ENCODE peak calls at places on chromosomes 12 and 14, in seven cellular contexts. P is stomach, S is esophagus muscularis mucosa, O is breast epithelium, C is transverse colon, K is sigmoid colon, B is spleen. Q is an unnamed sample.
A peak's percentile ranks its signal among the peaks of the same experiment; 100 is the strongest.

GRCh38 chr12:77133566-77133965 is 68.2 kb upstream of the E2F7 start:
- DNase-seq in P (peak; percentile 34), S (no peak), O (no peak), C (peak; percentile 11), K (no peak), B (no peak), Q (no peak)

GRCh38 chr12:56119361-56119796 is 1.3 kb downstream of the ZC3H10 start:
- DNase-seq in P (peak; percentile 63), S (no peak), O (no peak), C (peak; percentile 78), K (peak; percentile 94), B (no peak), Q (peak; percentile 54)

GRCh38 chr12:121295746-121296617 is 527 bp downstream of the CAMKK2 start:
- DNase-seq in P (no peak), S (no peak), O (no peak), C (peak; percentile 70), K (peak; percentile 73), B (peak; percentile 85), Q (no peak)

GRCh38 chr12:6946033-6946919 is 2.5 kb downstream of the C12orf57 start:
- DNase-seq in P (peak; percentile 97), S (no peak), O (peak; percentile 95), C (peak; percentile 95), K (no peak), B (peak; percentile 96), Q (no peak)

GRCh38 chr12:128609861-128610260 is 213.9 kb downstream of the SLC15A4 start:
- DNase-seq in P (no peak), S (no peak), O (no peak), C (no peak), K (peak; percentile 12), B (no peak), Q (no peak)

GRCh38 chr12:53674977-53675700 is 744 bp downstream of the ATP5MC2 start:
- DNase-seq in P (no peak), S (no peak), O (no peak), C (no peak), K (no peak), B (no peak), Q (no peak)

GRCh38 chr12:116076399-116076798 is 201.1 kb downstream of the MED13L start:
- DNase-seq in P (no peak), S (no peak), O (no peak), C (no peak), K (no peak), B (no peak), Q (no peak)

GRCh38 chr12:93025145-93026103 is 96.3 kb upstream of the EEA1 start:
- DNase-seq in P (no peak), S (no peak), O (no peak), C (no peak), K (no peak), B (no peak), Q (no peak)

GRCh38 chr14:88233915-88234314 is 89.2 kb downstream of the KCNK10 start:
- DNase-seq in P (no peak), S (no peak), O (no peak), C (no peak), K (no peak), B (no peak), Q (no peak)

GRCh38 chr12:103841690-103842584 is 903 bp upstream of the NT5DC3 start:
- DNase-seq in P (peak; percentile 29), S (no peak), O (peak; percentile 94), C (no peak), K (peak; percentile 83), B (peak; percentile 88), Q (peak; percentile 18)

GRCh38 chr14:50658203-50658602 is 9.9 kb downstream of the SAV1 start:
- DNase-seq in P (peak; percentile 43), S (no peak), O (no peak), C (no peak), K (no peak), B (no peak), Q (no peak)

GRCh38 chr12:34354239-34355200 is 332.2 kb downstream of the ALG10 start:
- DNase-seq in P (no peak), S (no peak), O (no peak), C (no peak), K (no peak), B (no peak), Q (no peak)

GRCh38 chr14:100391777-100392176 is 68.6 kb downstream of the SLC25A47 start:
- DNase-seq in P (no peak), S (no peak), O (no peak), C (no peak), K (no peak), B (no peak), Q (no peak)

GRCh38 chr12:129363041-129363440 is 509.8 kb downstream of the GLT1D1 start:
- DNase-seq in P (no peak), S (no peak), O (no peak), C (no peak), K (no peak), B (no peak), Q (no peak)

GRCh38 chr12:12365442-12365802 is 8.5 kb downstream of the BORCS5 start:
- DNase-seq in P (no peak), S (no peak), O (no peak), C (no peak), K (no peak), B (no peak), Q (no peak)

GRCh38 chr12:14314801-14315200 is 50.7 kb upstream of the ATF7IP start:
- DNase-seq in P (no peak), S (no peak), O (no peak), C (no peak), K (no peak), B (no peak), Q (no peak)

GRCh38 chr12:131063427-131063826 is 109.7 kb downstream of the ADGRD1 start:
- DNase-seq in P (no peak), S (no peak), O (no peak), C (no peak), K (no peak), B (no peak), Q (no peak)

GRCh38 chr14:38137005-38137404 is 70.7 kb upstream of the SSTR1 start:
- DNase-seq in P (no peak), S (no peak), O (no peak), C (no peak), K (no peak), B (no peak), Q (no peak)

GRCh38 chr12:26134540-26134939 is 9.7 kb upstream of the BHLHE41 start:
- DNase-seq in P (no peak), S (no peak), O (no peak), C (no peak), K (no peak), B (no peak), Q (no peak)

GRCh38 chr14:76394569-76394968 is 18.6 kb downstream of the ESRRB start:
- DNase-seq in P (no peak), S (no peak), O (no peak), C (no peak), K (no peak), B (no peak), Q (no peak)

GRCh38 chr12:66272650-66273049 is 29.6 kb upstream of the HELB start:
- DNase-seq in P (no peak), S (no peak), O (no peak), C (no peak), K (no peak), B (no peak), Q (no peak)

GRCh38 chr12:120234643-120235368 is 30.7 kb downstream of the PXN start:
- DNase-seq in P (peak; percentile 73), S (peak; percentile 98), O (peak; percentile 91), C (peak; percentile 77), K (peak; percentile 97), B (peak; percentile 85), Q (no peak)

GRCh38 chr12:85036241-85036707 is at the start of the genes LRRIQ1 and TSPAN19:
- DNase-seq in P (peak; percentile 62), S (no peak), O (peak; percentile 71), C (peak; percentile 48), K (peak; percentile 76), B (peak; percentile 67), Q (peak; percentile 0)

GRCh38 chr12:64665506-64665905 is 55.2 kb downstream of the RASSF3 start:
- DNase-seq in P (no peak), S (no peak), O (no peak), C (peak; percentile 56), K (no peak), B (no peak), Q (no peak)

GRCh38 chr14:65958664-65959562 is 527.3 kb upstream of the CCDC196 start:
- DNase-seq in P (no peak), S (no peak), O (no peak), C (no peak), K (no peak), B (no peak), Q (no peak)

GRCh38 chr14:84806627-84807026 is 723.3 kb upstream of the FLRT2 start:
- DNase-seq in P (no peak), S (no peak), O (no peak), C (no peak), K (no peak), B (no peak), Q (no peak)

GRCh38 chr12:52506858-52507715 is 13.1 kb downstream of the KRT5 start:
- DNase-seq in P (no peak), S (peak; percentile 81), O (no peak), C (no peak), K (no peak), B (no peak), Q (no peak)

GRCh38 chr12:74782086-74782485 is 244.5 kb downstream of the ATXN7L3B start:
- DNase-seq in P (no peak), S (no peak), O (no peak), C (no peak), K (no peak), B (no peak), Q (no peak)

GRCh38 chr12:56220611-56221232 is 1.0 kb downstream of the RNF41 start:
- DNase-seq in P (no peak), S (no peak), O (no peak), C (no peak), K (no peak), B (no peak), Q (no peak)

DNA sequence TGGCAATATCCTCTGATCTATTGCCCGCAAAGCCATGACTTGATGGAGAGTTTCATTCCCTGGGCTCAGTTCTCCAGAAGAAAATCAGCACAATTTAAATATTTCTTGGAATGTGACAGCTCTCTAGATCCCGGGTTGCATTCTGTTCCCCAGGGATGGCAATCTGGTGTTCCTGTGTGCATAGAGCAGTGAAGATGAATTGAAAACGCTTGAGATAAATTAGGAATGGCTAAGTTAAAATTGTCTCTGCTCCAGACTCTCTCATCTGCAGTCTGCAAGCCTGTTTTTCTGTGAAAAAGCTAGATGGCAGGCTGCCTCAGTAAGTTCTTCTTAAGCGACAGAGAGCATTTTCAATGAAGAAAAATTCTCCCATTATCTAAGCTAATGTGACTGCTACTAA is 582.5 kb upstream of the MGAT4C start:
- DNase-seq in P (no peak), S (no peak), O (no peak), C (no peak), K (no peak), B (no peak), Q (no peak)
- TF ChIP-seq POLR2AphosphoS5 in P (no peak), S (no peak), O (no peak), C (no peak), K (no peak), B (no peak), Q (no peak)

GRCh38 chr12:70598467-70599194 is 38.6 kb downstream of the PTPRB start:
- DNase-seq in P (no peak), S (no peak), O (no peak), C (no peak), K (no peak), B (no peak), Q (no peak)
- TF ChIP-seq POLR2AphosphoS5 in P (peak; percentile 40), S (no peak), O (no peak), C (no peak), K (no peak), B (no peak), Q (no peak)

GRCh38 chr12:75933136-75933535 is 98.4 kb downstream of the PHLDA1 start:
- DNase-seq in P (no peak), S (peak; percentile 14), O (no peak), C (no peak), K (no peak), B (no peak), Q (no peak)
- TF ChIP-seq POLR2AphosphoS5 in P (no peak), S (no peak), O (no peak), C (no peak), K (no peak), B (no peak), Q (no peak)

GRCh38 chr12:123389560-123390351 is 5.8 kb downstream of the KMT5A start:
- DNase-seq in P (peak; percentile 67), S (no peak), O (no peak), C (peak; percentile 79), K (peak; percentile 68), B (peak; percentile 90), Q (peak; percentile 60)
- TF ChIP-seq POLR2AphosphoS5 in P (no peak), S (peak; percentile 3), O (no peak), C (no peak), K (no peak), B (peak; percentile 45), Q (no peak)